ENCODE peak calls at places on chromosomes 7 and 10, in four cellular contexts. One of them, this sample, is unnamed.

GRCh38 chr10:93006435-93007039 is 54.1 kb upstream of the CYP26C1 start:
- DNase-seq in body of pancreas: no peak
- DNase-seq in testis: no peak
- DNase-seq in lower lobe of right lung: no peak
- DNase-seq in this sample: peak; percentile 74

GRCh38 chr10:131955591-131956340 is 26.0 kb downstream of the BNIP3 start:
- DNase-seq in body of pancreas: peak; percentile 10
- DNase-seq in testis: no peak
- DNase-seq in lower lobe of right lung: no peak
- DNase-seq in this sample: no peak

GRCh38 chr10:77898323-77899079 is 28.1 kb downstream of the DLG5 start:
- DNase-seq in body of pancreas: peak; percentile 57
- DNase-seq in testis: no peak
- DNase-seq in lower lobe of right lung: peak; percentile 59
- DNase-seq in this sample: no peak

GRCh38 chr7:4771737-4772136 is 3.7 kb upstream of the AP5Z1 start:
- DNase-seq in body of pancreas: no peak
- DNase-seq in testis: no peak
- DNase-seq in lower lobe of right lung: no peak
- DNase-seq in this sample: no peak

GRCh38 chr10:489335-489734 is 200.1 kb downstream of the DIP2C start:
- DNase-seq in body of pancreas: no peak
- DNase-seq in testis: no peak
- DNase-seq in lower lobe of right lung: no peak
- DNase-seq in this sample: no peak

GRCh38 chr7:130921391-130922180 is 187.6 kb upstream of the KLF14 start:
- DNase-seq in body of pancreas: peak; percentile 56
- DNase-seq in testis: peak; percentile 67
- DNase-seq in lower lobe of right lung: no peak
- DNase-seq in this sample: no peak

GRCh38 chr10:4303045-4303444 is 518.0 kb upstream of the KLF6 start:
- DNase-seq in body of pancreas: no peak
- DNase-seq in testis: no peak
- DNase-seq in lower lobe of right lung: no peak
- DNase-seq in this sample: no peak

GRCh38 chr7:66609176-66609575 is 19.5 kb upstream of the KCTD7 start:
- DNase-seq in body of pancreas: no peak
- DNase-seq in testis: no peak
- DNase-seq in lower lobe of right lung: no peak
- DNase-seq in this sample: no peak

GRCh38 chr10:59905066-59905734 is 1.2 kb downstream of the CCDC6 start:
- DNase-seq in body of pancreas: peak; percentile 46
- DNase-seq in testis: peak; percentile 38
- DNase-seq in lower lobe of right lung: peak; percentile 56
- DNase-seq in this sample: peak; percentile 10

GRCh38 chr7:40202851-40203250 is 68.0 kb downstream of the SUGCT start:
- DNase-seq in body of pancreas: no peak
- DNase-seq in testis: no peak
- DNase-seq in lower lobe of right lung: no peak
- DNase-seq in this sample: no peak

GRCh38 chr10:29502351-29502750 is 132.4 kb downstream of the SVIL start:
- DNase-seq in body of pancreas: no peak
- DNase-seq in testis: no peak
- DNase-seq in lower lobe of right lung: no peak
- DNase-seq in this sample: no peak

GRCh38 chr10:84269773-84270172 is 24.9 kb downstream of the RGR start:
- DNase-seq in body of pancreas: no peak
- DNase-seq in testis: no peak
- DNase-seq in lower lobe of right lung: no peak
- DNase-seq in this sample: peak; percentile 55

GRCh38 chr7:80410081-80410480 is 101.8 kb downstream of the GNAT3 start:
- DNase-seq in body of pancreas: no peak
- DNase-seq in testis: no peak
- DNase-seq in lower lobe of right lung: no peak
- DNase-seq in this sample: peak; percentile 83

GRCh38 chr10:102436312-102436711 is 3.9 kb upstream of the CUEDC2 start:
- DNase-seq in body of pancreas: no peak
- DNase-seq in testis: no peak
- DNase-seq in lower lobe of right lung: no peak
- DNase-seq in this sample: peak; percentile 32

DNA sequence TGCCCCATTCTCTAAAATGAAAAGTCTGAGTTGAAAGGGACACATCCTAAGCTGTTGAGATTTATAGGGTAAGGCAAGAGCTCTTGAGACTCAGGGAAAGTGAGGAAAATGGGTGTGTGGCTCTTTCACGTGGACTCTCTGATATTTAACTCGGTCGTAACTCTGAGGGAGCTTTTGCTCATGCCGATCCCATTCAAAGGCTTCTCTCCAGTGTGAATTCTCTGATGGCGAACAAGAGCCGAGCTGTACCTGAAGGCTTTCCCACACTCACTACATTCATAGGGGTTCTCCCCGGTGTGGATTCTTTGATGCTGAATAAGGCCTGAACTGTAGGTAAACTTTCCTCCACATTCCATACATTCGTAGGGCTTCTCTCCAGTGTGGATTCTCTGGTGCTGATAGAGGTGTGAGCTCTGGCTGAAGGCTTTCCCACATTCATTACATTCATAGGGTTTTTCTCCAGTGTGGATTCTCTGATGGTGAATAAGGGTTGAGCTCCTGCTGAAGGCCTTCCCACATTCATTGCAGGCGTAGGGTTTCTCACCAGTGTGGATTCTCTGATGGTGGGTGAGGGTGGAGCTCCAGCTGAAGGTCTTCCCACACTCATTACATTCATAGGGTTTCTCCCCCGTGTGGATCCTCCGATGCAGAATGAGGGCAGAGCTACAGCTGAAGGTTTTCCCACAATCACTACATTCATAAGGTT is 10.4 kb downstream of the ZNF3 start:
- DNase-seq in body of pancreas: no peak
- DNase-seq in testis: no peak
- DNase-seq in lower lobe of right lung: no peak
- DNase-seq in this sample: no peak
- H3K4me3 ChIP-seq in body of pancreas: no peak overlapping the region
- H3K4me3 ChIP-seq in testis: no peak overlapping the region
- H3K4me3 ChIP-seq in lower lobe of right lung: no peak overlapping the region
- H3K4me3 ChIP-seq in this sample: no peak overlapping the region

GRCh38 chr10:116771891-116772290 is 29.5 kb upstream of the HSPA12A start:
- DNase-seq in body of pancreas: no peak
- DNase-seq in testis: no peak
- DNase-seq in lower lobe of right lung: no peak
- DNase-seq in this sample: no peak

GRCh38 chr10:116769791-116770190 is 27.4 kb upstream of the HSPA12A start:
- DNase-seq in body of pancreas: no peak
- DNase-seq in testis: no peak
- DNase-seq in lower lobe of right lung: no peak
- DNase-seq in this sample: peak; percentile 37

GRCh38 chr10:116770281-116770680 is 27.9 kb upstream of the HSPA12A start:
- DNase-seq in body of pancreas: no peak
- DNase-seq in testis: no peak
- DNase-seq in lower lobe of right lung: no peak
- DNase-seq in this sample: no peak

GRCh38 chr10:116772901-116773300 is 30.5 kb upstream of the HSPA12A start:
- DNase-seq in body of pancreas: no peak
- DNase-seq in testis: no peak
- DNase-seq in lower lobe of right lung: no peak
- DNase-seq in this sample: no peak

DNA sequence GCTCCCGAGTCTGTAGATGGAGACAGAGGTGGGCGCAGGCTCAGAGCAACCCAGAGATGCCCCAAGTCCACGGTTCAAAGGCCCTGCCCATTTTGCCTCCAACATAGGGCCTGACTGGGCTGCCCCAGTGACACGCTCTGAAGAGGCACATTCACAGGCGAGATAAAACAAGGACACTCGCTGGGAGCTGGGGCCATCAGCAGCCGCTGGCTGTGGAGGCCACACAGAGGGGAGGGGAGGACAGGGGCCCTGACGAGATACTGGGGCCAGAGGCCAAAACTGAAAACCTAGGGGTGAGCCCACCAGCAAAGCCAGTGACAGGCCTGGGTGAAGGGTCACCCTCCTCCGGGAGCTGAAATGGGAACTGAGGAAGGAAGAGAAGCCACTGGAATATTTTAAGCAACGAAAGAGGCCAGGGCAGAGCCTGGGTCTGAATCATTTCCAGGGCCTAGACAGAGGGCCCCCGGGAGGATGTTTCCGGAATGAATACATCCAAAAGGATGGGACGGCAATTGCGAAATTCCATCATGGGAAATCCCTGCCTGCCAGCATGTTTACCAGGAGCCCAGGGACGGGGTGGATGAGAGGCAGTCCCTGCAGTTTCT is 28.8 kb upstream of the HSPA12A start:
- DNase-seq in body of pancreas: peak; percentile 47
- DNase-seq in testis: peak; percentile 76
- DNase-seq in lower lobe of right lung: no peak
- DNase-seq in this sample: peak; percentile 86
- TF ChIP-seq CTCF in body of pancreas: no peak
- TF ChIP-seq CTCF in testis: no peak
- TF ChIP-seq CTCF in lower lobe of right lung: no peak
- TF ChIP-seq CTCF in this sample: no peak

GRCh38 chr10:72275351-72276012 is 1.8 kb downstream of the DDIT4 start:
- DNase-seq in body of pancreas: peak; percentile 48
- DNase-seq in testis: no peak
- DNase-seq in lower lobe of right lung: no peak
- DNase-seq in this sample: no peak
- H3K4me3 ChIP-seq in body of pancreas: peak overlapping the region; percentile 84
- H3K4me3 ChIP-seq in testis: peak overlapping the region; percentile 96
- H3K4me3 ChIP-seq in lower lobe of right lung: peak overlapping the region; percentile 86
- H3K4me3 ChIP-seq in this sample: peak overlapping the region; percentile 87

DNA sequence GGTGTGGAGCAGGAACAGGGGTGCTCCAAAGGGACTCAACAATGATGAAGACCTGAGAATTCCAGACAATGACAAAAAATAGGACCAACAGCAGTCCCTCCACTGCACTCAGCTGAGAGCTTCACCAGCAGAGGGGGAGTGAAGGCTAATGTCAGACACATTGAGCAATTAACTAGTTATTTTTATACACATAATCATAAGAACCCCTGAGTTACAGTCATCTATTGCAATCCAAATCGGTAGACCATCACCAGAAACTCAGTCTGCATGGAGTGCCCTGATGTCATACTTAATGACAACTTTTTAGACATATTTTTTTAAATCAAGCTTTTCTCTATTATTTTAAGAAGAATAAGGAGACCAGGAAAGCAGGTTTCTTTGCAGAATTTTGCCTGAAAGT is 30.6 kb upstream of the IKZF1 start:
- DNase-seq in body of pancreas: no peak
- DNase-seq in testis: no peak
- DNase-seq in lower lobe of right lung: no peak
- DNase-seq in this sample: no peak
- TF ChIP-seq CTCF in body of pancreas: no peak
- TF ChIP-seq CTCF in testis: no peak
- TF ChIP-seq CTCF in lower lobe of right lung: no peak
- TF ChIP-seq CTCF in this sample: no peak

GRCh38 chr10:104273291-104273690 is 4.3 kb downstream of the GSTO2 start:
- DNase-seq in body of pancreas: no peak
- DNase-seq in testis: no peak
- DNase-seq in lower lobe of right lung: no peak
- DNase-seq in this sample: peak; percentile 35

GRCh38 chr10:104277785-104278184 is 8.8 kb downstream of the GSTO2 start:
- DNase-seq in body of pancreas: peak; percentile 63
- DNase-seq in testis: no peak
- DNase-seq in lower lobe of right lung: no peak
- DNase-seq in this sample: no peak

GRCh38 chr10:104276192-104276591 is 7.2 kb downstream of the GSTO2 start:
- DNase-seq in body of pancreas: no peak
- DNase-seq in testis: no peak
- DNase-seq in lower lobe of right lung: no peak
- DNase-seq in this sample: no peak

GRCh38 chr10:104274762-104275721 is 6.1 kb downstream of the GSTO2 start:
- DNase-seq in body of pancreas: peak; percentile 67
- DNase-seq in testis: peak; percentile 68
- DNase-seq in lower lobe of right lung: peak; percentile 76
- DNase-seq in this sample: no peak

GRCh38 chr10:104273899-104274575 is 5.1 kb downstream of the GSTO2 start:
- DNase-seq in body of pancreas: no peak
- DNase-seq in testis: no peak
- DNase-seq in lower lobe of right lung: no peak
- DNase-seq in this sample: peak; percentile 46
- H3K4me3 ChIP-seq in body of pancreas: no peak overlapping the region
- H3K4me3 ChIP-seq in testis: peak overlapping the region; percentile 60
- H3K4me3 ChIP-seq in lower lobe of right lung: no peak overlapping the region
- H3K4me3 ChIP-seq in this sample: no peak overlapping the region

GRCh38 chr7:78441737-78442136 is 643.2 kb downstream of the PHTF2 start:
- DNase-seq in body of pancreas: no peak
- DNase-seq in testis: no peak
- DNase-seq in lower lobe of right lung: no peak
- DNase-seq in this sample: no peak
- TF ChIP-seq CTCF in body of pancreas: no peak
- TF ChIP-seq CTCF in testis: no peak
- TF ChIP-seq CTCF in lower lobe of right lung: no peak
- TF ChIP-seq CTCF in this sample: no peak

GRCh38 chr7:18530224-18531179 is 35.0 kb downstream of the HDAC9 start:
- DNase-seq in body of pancreas: no peak
- DNase-seq in testis: no peak
- DNase-seq in lower lobe of right lung: no peak
- DNase-seq in this sample: no peak
- H3K4me3 ChIP-seq in body of pancreas: no peak overlapping the region
- H3K4me3 ChIP-seq in testis: no peak overlapping the region
- H3K4me3 ChIP-seq in lower lobe of right lung: no peak overlapping the region
- H3K4me3 ChIP-seq in this sample: no peak overlapping the region

GRCh38 chr7:120799813-120800483 is 58.0 kb downstream of the TSPAN12 start:
- DNase-seq in body of pancreas: no peak
- DNase-seq in testis: no peak
- DNase-seq in lower lobe of right lung: no peak
- DNase-seq in this sample: no peak
- TF ChIP-seq CTCF in body of pancreas: no peak
- TF ChIP-seq CTCF in testis: no peak
- TF ChIP-seq CTCF in lower lobe of right lung: no peak
- TF ChIP-seq CTCF in this sample: no peak

GRCh38 chr7:6481445-6481844 is 33.7 kb upstream of the DAGLB start:
- DNase-seq in body of pancreas: no peak
- DNase-seq in testis: no peak
- DNase-seq in lower lobe of right lung: no peak
- DNase-seq in this sample: no peak

GRCh38 chr7:6478186-6478585 is 30.4 kb upstream of the DAGLB start:
- DNase-seq in body of pancreas: no peak
- DNase-seq in testis: no peak
- DNase-seq in lower lobe of right lung: no peak
- DNase-seq in this sample: no peak

GRCh38 chr7:6479067-6479466 is 31.3 kb upstream of the DAGLB start:
- DNase-seq in body of pancreas: no peak
- DNase-seq in testis: no peak
- DNase-seq in lower lobe of right lung: no peak
- DNase-seq in this sample: no peak

GRCh38 chr7:6482307-6482706 is 34.6 kb upstream of the DAGLB start:
- DNase-seq in body of pancreas: no peak
- DNase-seq in testis: no peak
- DNase-seq in lower lobe of right lung: no peak
- DNase-seq in this sample: no peak

GRCh38 chr7:6480323-6480660 is 32.5 kb upstream of the DAGLB start:
- DNase-seq in body of pancreas: no peak
- DNase-seq in testis: no peak
- DNase-seq in lower lobe of right lung: no peak
- DNase-seq in this sample: no peak
- H3K4me3 ChIP-seq in body of pancreas: no peak overlapping the region
- H3K4me3 ChIP-seq in testis: no peak overlapping the region
- H3K4me3 ChIP-seq in lower lobe of right lung: no peak overlapping the region
- H3K4me3 ChIP-seq in this sample: peak overlapping the region; percentile 13